ENCODE peak calls at places on chromosomes 2 and 18, in seven cellular contexts. One of them, this sample, is unnamed. For H3K27me3, the result is how much of the 10 kb centered on the place peaks cover.

GRCh38 chr2:85427300-85427699 is 8.8 kb downstream of the SH2D6 start:
- DNase-seq in testis: no peak
- DNase-seq in body of pancreas: no peak
- DNase-seq in CD8-positive, alpha-beta memory T cell: no peak
- DNase-seq in H9: no peak
- DNase-seq in lower lobe of right lung: no peak
- DNase-seq in cardiac muscle cell: no peak
- DNase-seq in this sample: no peak

GRCh38 chr18:3027301-3027700 is 14.4 kb upstream of the LPIN2 start:
- DNase-seq in testis: no peak
- DNase-seq in body of pancreas: no peak
- DNase-seq in CD8-positive, alpha-beta memory T cell: no peak
- DNase-seq in H9: no peak
- DNase-seq in lower lobe of right lung: no peak
- DNase-seq in cardiac muscle cell: no peak
- DNase-seq in this sample: no peak

GRCh38 chr2:130755234-130756040 is at the start of gene AMER3:
- DNase-seq in testis: peak
- DNase-seq in body of pancreas: peak
- DNase-seq in CD8-positive, alpha-beta memory T cell: no peak
- DNase-seq in H9: peak
- DNase-seq in lower lobe of right lung: no peak
- DNase-seq in cardiac muscle cell: no peak
- DNase-seq in this sample: peak

GRCh38 chr2:134975281-134976009 is 56.8 kb downstream of the CCNT2 start:
- DNase-seq in testis: no peak
- DNase-seq in body of pancreas: no peak
- DNase-seq in CD8-positive, alpha-beta memory T cell: no peak
- DNase-seq in H9: no peak
- DNase-seq in lower lobe of right lung: no peak
- DNase-seq in cardiac muscle cell: no peak
- DNase-seq in this sample: no peak

GRCh38 chr18:12255626-12256026 is 1.5 kb downstream of the CIDEA start:
- DNase-seq in testis: no peak
- DNase-seq in body of pancreas: no peak
- DNase-seq in CD8-positive, alpha-beta memory T cell: no peak
- DNase-seq in H9: no peak
- DNase-seq in lower lobe of right lung: no peak
- DNase-seq in cardiac muscle cell: no peak
- DNase-seq in this sample: no peak

GRCh38 chr2:64276417-64277095 is 132.3 kb upstream of the PELI1 start:
- DNase-seq in testis: no peak
- DNase-seq in body of pancreas: no peak
- DNase-seq in CD8-positive, alpha-beta memory T cell: no peak
- DNase-seq in H9: peak
- DNase-seq in lower lobe of right lung: no peak
- DNase-seq in cardiac muscle cell: peak
- DNase-seq in this sample: no peak

GRCh38 chr2:110755494-110756078 is 23.2 kb downstream of the ACOXL start:
- DNase-seq in testis: no peak
- DNase-seq in body of pancreas: no peak
- DNase-seq in CD8-positive, alpha-beta memory T cell: no peak
- DNase-seq in H9: no peak
- DNase-seq in lower lobe of right lung: no peak
- DNase-seq in cardiac muscle cell: peak
- DNase-seq in this sample: no peak

GRCh38 chr2:126884861-126885481 is 13.7 kb upstream of the TEX51 start:
- DNase-seq in testis: no peak
- DNase-seq in body of pancreas: no peak
- DNase-seq in CD8-positive, alpha-beta memory T cell: no peak
- DNase-seq in H9: peak
- DNase-seq in lower lobe of right lung: no peak
- DNase-seq in cardiac muscle cell: no peak
- DNase-seq in this sample: no peak

GRCh38 chr2:211117026-211117425 is 560.6 kb downstream of the CPS1 start:
- DNase-seq in testis: no peak
- DNase-seq in body of pancreas: no peak
- DNase-seq in CD8-positive, alpha-beta memory T cell: no peak
- DNase-seq in H9: no peak
- DNase-seq in lower lobe of right lung: no peak
- DNase-seq in cardiac muscle cell: no peak
- DNase-seq in this sample: no peak

GRCh38 chr2:106108351-106108750 is 85.8 kb downstream of the UXS1 start:
- DNase-seq in testis: peak
- DNase-seq in body of pancreas: no peak
- DNase-seq in CD8-positive, alpha-beta memory T cell: no peak
- DNase-seq in H9: no peak
- DNase-seq in lower lobe of right lung: no peak
- DNase-seq in cardiac muscle cell: peak
- DNase-seq in this sample: peak

GRCh38 chr2:79393806-79394484 is 118.9 kb upstream of the CTNNA2 start:
- DNase-seq in testis: peak
- DNase-seq in body of pancreas: no peak
- DNase-seq in CD8-positive, alpha-beta memory T cell: no peak
- DNase-seq in H9: peak
- DNase-seq in lower lobe of right lung: no peak
- DNase-seq in cardiac muscle cell: no peak
- DNase-seq in this sample: no peak

GRCh38 chr2:154439156-154439555 is 259.3 kb upstream of the KCNJ3 start:
- DNase-seq in testis: no peak
- DNase-seq in body of pancreas: no peak
- DNase-seq in CD8-positive, alpha-beta memory T cell: no peak
- DNase-seq in H9: no peak
- DNase-seq in lower lobe of right lung: no peak
- DNase-seq in cardiac muscle cell: no peak
- DNase-seq in this sample: no peak

GRCh38 chr2:168992591-168993349 is 38.4 kb downstream of the ABCB11 start:
- DNase-seq in testis: no peak
- DNase-seq in body of pancreas: no peak
- DNase-seq in CD8-positive, alpha-beta memory T cell: no peak
- DNase-seq in H9: no peak
- DNase-seq in lower lobe of right lung: no peak
- DNase-seq in cardiac muscle cell: peak
- DNase-seq in this sample: no peak

GRCh38 chr18:48539406-48540328 is 836 bp downstream of the CTIF start:
- DNase-seq in testis: peak
- DNase-seq in body of pancreas: peak
- DNase-seq in CD8-positive, alpha-beta memory T cell: peak
- DNase-seq in H9: peak
- DNase-seq in lower lobe of right lung: peak
- DNase-seq in cardiac muscle cell: peak
- DNase-seq in this sample: peak

GRCh38 chr2:101036562-101036961 is 34.5 kb downstream of the RPL31 start:
- DNase-seq in testis: no peak
- DNase-seq in body of pancreas: no peak
- DNase-seq in CD8-positive, alpha-beta memory T cell: no peak
- DNase-seq in H9: no peak
- DNase-seq in lower lobe of right lung: no peak
- DNase-seq in cardiac muscle cell: peak
- DNase-seq in this sample: no peak

GRCh38 chr2:16412321-16413030 is 253.2 kb downstream of the CYRIA start:
- DNase-seq in testis: no peak
- DNase-seq in body of pancreas: no peak
- DNase-seq in CD8-positive, alpha-beta memory T cell: no peak
- DNase-seq in H9: no peak
- DNase-seq in lower lobe of right lung: no peak
- DNase-seq in cardiac muscle cell: no peak
- DNase-seq in this sample: no peak

GRCh38 chr2:45743531-45744391 is 92.3 kb downstream of the PRKCE start:
- DNase-seq in testis: no peak
- DNase-seq in body of pancreas: no peak
- DNase-seq in CD8-positive, alpha-beta memory T cell: no peak
- DNase-seq in H9: no peak
- DNase-seq in lower lobe of right lung: no peak
- DNase-seq in cardiac muscle cell: peak
- DNase-seq in this sample: no peak

DNA sequence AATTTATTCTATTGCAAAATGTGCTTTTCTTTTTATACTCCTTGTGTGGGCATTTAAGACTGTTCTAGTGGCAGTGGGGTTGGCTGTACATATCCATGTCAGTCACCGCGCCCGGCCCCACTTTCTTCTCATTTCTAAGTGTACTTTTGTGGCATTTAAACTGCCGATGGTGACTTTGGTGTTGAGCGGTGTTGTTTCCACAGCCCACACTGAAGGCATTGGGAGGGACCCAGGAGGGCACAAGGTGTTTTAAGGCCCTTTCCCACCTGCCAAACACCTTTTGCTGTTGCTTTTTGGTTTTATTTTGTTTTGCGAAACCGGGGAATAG is 369.7 kb downstream of the MTX2 start:
- DNase-seq in testis: no peak
- DNase-seq in body of pancreas: no peak
- DNase-seq in CD8-positive, alpha-beta memory T cell: no peak
- DNase-seq in H9: no peak
- DNase-seq in lower lobe of right lung: no peak
- DNase-seq in cardiac muscle cell: no peak
- DNase-seq in this sample: no peak
- H3K27me3 ChIP-seq in testis: under half
- H3K27me3 ChIP-seq in body of pancreas: under half
- H3K27me3 ChIP-seq in CD8-positive, alpha-beta memory T cell: under half
- H3K27me3 ChIP-seq in H9: under half
- H3K27me3 ChIP-seq in lower lobe of right lung: half or more
- H3K27me3 ChIP-seq in cardiac muscle cell: half or more
- H3K27me3 ChIP-seq in this sample: half or more

GRCh38 chr2:54918647-54919280 is 131.5 kb downstream of the RTN4 start:
- DNase-seq in testis: no peak
- DNase-seq in body of pancreas: no peak
- DNase-seq in CD8-positive, alpha-beta memory T cell: no peak
- DNase-seq in H9: no peak
- DNase-seq in lower lobe of right lung: no peak
- DNase-seq in cardiac muscle cell: no peak
- DNase-seq in this sample: no peak
- H3K27me3 ChIP-seq in testis: under half
- H3K27me3 ChIP-seq in body of pancreas: under half
- H3K27me3 ChIP-seq in CD8-positive, alpha-beta memory T cell: under half
- H3K27me3 ChIP-seq in H9: under half
- H3K27me3 ChIP-seq in lower lobe of right lung: under half
- H3K27me3 ChIP-seq in cardiac muscle cell: under half
- H3K27me3 ChIP-seq in this sample: under half

GRCh38 chr2:26562811-26563645 is 78.1 kb downstream of the CIB4 start:
- DNase-seq in testis: peak
- DNase-seq in body of pancreas: peak
- DNase-seq in CD8-positive, alpha-beta memory T cell: no peak
- DNase-seq in H9: no peak
- DNase-seq in lower lobe of right lung: no peak
- DNase-seq in cardiac muscle cell: peak
- DNase-seq in this sample: peak

GRCh38 chr2:26563686-26564085 is 77.5 kb downstream of the CIB4 start:
- DNase-seq in testis: no peak
- DNase-seq in body of pancreas: no peak
- DNase-seq in CD8-positive, alpha-beta memory T cell: no peak
- DNase-seq in H9: no peak
- DNase-seq in lower lobe of right lung: no peak
- DNase-seq in cardiac muscle cell: no peak
- DNase-seq in this sample: no peak

GRCh38 chr2:26560892-26561291 is 80.3 kb downstream of the CIB4 start:
- DNase-seq in testis: no peak
- DNase-seq in body of pancreas: no peak
- DNase-seq in CD8-positive, alpha-beta memory T cell: no peak
- DNase-seq in H9: no peak
- DNase-seq in lower lobe of right lung: no peak
- DNase-seq in cardiac muscle cell: no peak
- DNase-seq in this sample: no peak

GRCh38 chr2:26561376-26561775 is 79.8 kb downstream of the CIB4 start:
- DNase-seq in testis: no peak
- DNase-seq in body of pancreas: no peak
- DNase-seq in CD8-positive, alpha-beta memory T cell: no peak
- DNase-seq in H9: no peak
- DNase-seq in lower lobe of right lung: no peak
- DNase-seq in cardiac muscle cell: no peak
- DNase-seq in this sample: no peak

DNA sequence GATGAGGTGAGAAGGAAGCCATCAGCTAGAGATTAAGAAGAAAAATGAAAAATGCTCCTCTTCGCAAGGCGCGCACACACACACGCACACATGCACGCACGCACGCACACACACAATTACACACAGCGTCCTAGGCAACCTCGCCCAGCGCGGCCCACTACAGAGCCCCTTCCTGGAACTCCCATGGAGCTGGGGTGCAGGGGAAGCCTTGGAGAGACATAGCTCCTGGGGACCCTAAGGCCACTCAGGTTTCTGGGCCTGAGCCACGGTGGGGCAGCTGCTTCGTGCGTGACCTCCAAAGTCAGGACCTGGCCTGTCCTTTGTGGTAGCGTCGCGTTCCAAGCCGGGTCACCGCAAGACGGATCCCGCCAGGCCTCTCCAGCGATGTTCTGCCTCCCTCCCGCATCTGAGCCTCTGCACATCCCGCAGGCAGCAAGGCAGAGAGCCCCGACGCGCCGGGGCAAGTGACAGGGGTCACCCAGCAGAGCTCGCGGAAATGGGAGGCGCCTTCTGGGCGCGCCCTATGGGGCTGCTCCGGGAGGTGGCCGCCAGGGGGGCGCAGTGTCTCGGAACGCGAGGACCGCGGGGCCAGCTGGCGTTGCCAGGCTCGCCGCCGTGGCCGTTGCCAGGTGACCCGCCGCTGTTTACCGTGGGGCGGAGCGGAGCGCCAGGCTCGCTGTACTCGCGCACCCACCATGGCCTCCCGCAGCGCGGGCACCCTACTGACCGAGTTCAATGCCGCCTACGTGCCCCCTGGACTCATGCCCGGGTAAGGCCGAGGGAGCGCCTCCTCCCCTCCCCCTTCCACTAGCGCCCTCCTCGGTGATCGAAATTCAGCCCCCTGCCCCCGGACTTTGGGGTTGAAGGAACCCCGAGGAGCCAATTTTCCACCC is 79.0 kb downstream of the CIB4 start:
- DNase-seq in testis: peak
- DNase-seq in body of pancreas: peak
- DNase-seq in CD8-positive, alpha-beta memory T cell: no peak
- DNase-seq in H9: peak
- DNase-seq in lower lobe of right lung: peak
- DNase-seq in cardiac muscle cell: peak
- DNase-seq in this sample: no peak
- H3K27me3 ChIP-seq in testis: under half
- H3K27me3 ChIP-seq in body of pancreas: under half
- H3K27me3 ChIP-seq in CD8-positive, alpha-beta memory T cell: under half
- H3K27me3 ChIP-seq in H9: under half
- H3K27me3 ChIP-seq in lower lobe of right lung: half or more
- H3K27me3 ChIP-seq in cardiac muscle cell: half or more
- H3K27me3 ChIP-seq in this sample: half or more

DNA sequence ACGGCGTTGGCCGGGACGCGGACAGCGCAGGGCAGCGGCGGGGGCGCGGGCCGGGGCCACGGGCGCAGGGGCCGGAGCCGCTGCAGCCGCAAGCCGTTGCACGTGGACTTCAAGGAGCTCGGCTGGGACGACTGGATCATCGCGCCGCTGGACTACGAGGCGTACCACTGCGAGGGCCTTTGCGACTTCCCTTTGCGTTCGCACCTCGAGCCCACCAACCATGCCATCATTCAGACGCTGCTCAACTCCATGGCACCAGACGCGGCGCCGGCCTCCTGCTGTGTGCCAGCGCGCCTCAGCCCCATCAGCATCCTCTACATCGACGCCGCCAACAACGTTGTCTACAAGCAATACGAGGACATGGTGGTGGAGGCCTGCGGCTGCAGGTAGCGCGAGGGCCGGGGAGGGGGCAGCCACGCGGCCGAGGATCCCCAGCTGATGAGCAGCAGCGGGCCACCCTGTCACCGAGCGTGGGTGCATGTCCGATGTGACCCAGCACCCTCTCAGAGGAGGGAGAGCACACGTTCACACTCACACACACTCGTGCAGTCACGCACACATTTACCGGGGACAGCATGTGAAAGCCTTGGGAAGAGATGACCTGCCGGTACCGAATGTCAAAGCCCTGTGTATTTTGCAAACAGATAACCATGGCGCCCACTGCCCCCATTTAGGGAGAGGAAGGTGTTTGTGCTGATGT is 4.2 kb downstream of the GDF7 start:
- DNase-seq in testis: no peak
- DNase-seq in body of pancreas: no peak
- DNase-seq in CD8-positive, alpha-beta memory T cell: no peak
- DNase-seq in H9: peak
- DNase-seq in lower lobe of right lung: no peak
- DNase-seq in cardiac muscle cell: no peak
- DNase-seq in this sample: no peak
- H3K27me3 ChIP-seq in testis: under half
- H3K27me3 ChIP-seq in body of pancreas: under half
- H3K27me3 ChIP-seq in CD8-positive, alpha-beta memory T cell: under half
- H3K27me3 ChIP-seq in H9: half or more
- H3K27me3 ChIP-seq in lower lobe of right lung: half or more
- H3K27me3 ChIP-seq in cardiac muscle cell: half or more
- H3K27me3 ChIP-seq in this sample: half or more

This sample was measured in dorsolateral prefrontal cortex.